ENCODE peak calls at places on chromosomes 4 and X, in eight cellular contexts. X is IMR-90, A is breast epithelium, S is body of pancreas, J is H1, Z is GM12892, B is endothelial cell of umbilical vein, H is Peyer's patch. P is an unnamed sample.

GRCh38 chr4:145920205-145920604 is 18.4 kb downstream of the ZNF827 start:
- DNase-seq in S (no peak), J (no peak), A (no peak), B (peak), Z (no peak), H (no peak), X (peak), P (no peak)

GRCh38 chr4:48133668-48134444 is at the start of gene TXK:
- DNase-seq in A (no peak), X (peak), Z (no peak), S (no peak), H (no peak), B (peak), J (no peak), P (no peak)

GRCh38 chrX:72094894-72095293 is 36.8 kb downstream of the RTL5 start:
- DNase-seq in A (no peak), H (peak), Z (no peak), B (peak), S (no peak), X (peak), J (no peak), P (peak)

GRCh38 chrX:14010566-14010965 is 19.1 kb downstream of the GEMIN8 start:
- DNase-seq in A (no peak), H (no peak), S (no peak), X (no peak), J (no peak), Z (no peak), B (no peak), P (no peak)

GRCh38 chr4:6527259-6527658 is 47.7 kb upstream of the MAN2B2 start:
- DNase-seq in X (no peak), Z (no peak), H (no peak), A (no peak), B (no peak), S (no peak), J (no peak), P (no peak)

GRCh38 chrX:49106930-49107329 is 16.6 kb downstream of the GPKOW start:
- DNase-seq in B (peak), A (no peak), S (peak), Z (no peak), H (no peak), X (peak), J (no peak), P (peak)

GRCh38 chrX:38129366-38129765 is 91.3 kb downstream of the SRPX start:
- DNase-seq in H (no peak), A (no peak), Z (no peak), S (no peak), J (no peak), B (no peak), X (no peak), P (no peak)

GRCh38 chr4:7823416-7823824 is 116.2 kb downstream of the AFAP1 start:
- DNase-seq in A (no peak), H (no peak), B (peak), Z (no peak), X (no peak), J (no peak), S (no peak), P (no peak)

GRCh38 chr4:19698961-19699360 is 552.7 kb upstream of the SLIT2 start:
- DNase-seq in Z (no peak), B (no peak), H (no peak), A (no peak), S (no peak), X (no peak), J (no peak), P (no peak)

GRCh38 chr4:138845051-138845450 is 170.5 kb upstream of the NOCT start:
- DNase-seq in S (no peak), A (no peak), Z (no peak), H (no peak), J (no peak), X (no peak), B (no peak), P (no peak)

GRCh38 chr4:24174622-24175021 is 284.8 kb upstream of the PPARGC1A start:
- DNase-seq in Z (no peak), A (no peak), J (no peak), X (peak), B (no peak), S (no peak), H (no peak), P (no peak)

GRCh38 chrX:118350221-118350620 is 4.3 kb downstream of the WDR44 start:
- DNase-seq in B (peak), Z (no peak), H (no peak), X (peak), A (no peak), S (no peak), J (no peak), P (peak)

GRCh38 chr4:38424171-38424871 is 239.7 kb upstream of the KLF3 start:
- DNase-seq in Z (no peak), H (peak), J (peak), A (no peak), B (peak), X (no peak), S (peak), P (no peak)

GRCh38 chr4:96558466-96558865 is 718.6 kb downstream of the PDHA2 start:
- DNase-seq in H (no peak), J (no peak), X (no peak), A (no peak), S (no peak), Z (no peak), B (peak), P (no peak)

GRCh38 chr4:35125995-35126712 is 1118.2 kb downstream of the ARAP2 start:
- DNase-seq in J (no peak), A (no peak), B (no peak), S (no peak), Z (no peak), H (no peak), X (no peak), P (no peak)

GRCh38 chr4:95219109-95219508 is 329.7 kb downstream of the UNC5C start:
- DNase-seq in H (no peak), B (no peak), Z (no peak), S (no peak), A (no peak), J (no peak), X (peak), P (no peak)

GRCh38 chr4:99979872-99980271 is 29.8 kb upstream of the H2AZ1 start:
- DNase-seq in J (no peak), X (peak), B (no peak), H (no peak), A (no peak), Z (no peak), S (no peak), P (no peak)

GRCh38 chrX:123961268-123962005 is at the start of gene STAG2:
- DNase-seq in J (peak), X (peak), B (peak), S (peak), H (peak), Z (peak), A (peak), P (peak)

GRCh38 chrX:74613350-74614192 is 853 bp downstream of the RLIM start:
- DNase-seq in B (peak), Z (peak), J (no peak), X (peak), H (peak), S (no peak), A (no peak), P (peak)

GRCh38 chrX:135389717-135390116 is 32.0 kb upstream of the SMIM10L2A start:
- DNase-seq in A (no peak), Z (no peak), X (no peak), B (no peak), J (no peak), S (peak), H (no peak), P (no peak)

GRCh38 chr4:24213936-24214335 is 324.1 kb upstream of the PPARGC1A start:
- DNase-seq in S (no peak), A (no peak), Z (no peak), H (no peak), X (no peak), B (no peak), J (no peak), P (no peak)

GRCh38 chr4:7761720-7762119 is 177.9 kb downstream of the AFAP1 start:
- DNase-seq in B (peak), H (peak), A (no peak), Z (peak), J (peak), X (peak), S (peak), P (peak)

GRCh38 chr4:122762520-122762919 is 30.0 kb downstream of the BBS12 start:
- DNase-seq in H (no peak), X (no peak), S (no peak), Z (no peak), B (no peak), J (no peak), A (no peak), P (no peak)

GRCh38 chrX:13051529-13052172 is 7.2 kb upstream of the FAM9C start:
- DNase-seq in H (no peak), A (no peak), X (no peak), J (no peak), Z (no peak), S (no peak), B (peak), P (no peak)

GRCh38 chrX:45850197-45850774 is 649.6 kb upstream of the DIPK2B start:
- DNase-seq in H (no peak), J (no peak), X (no peak), B (peak), Z (no peak), A (no peak), S (no peak), P (peak)

GRCh38 chr4:106766519-106766918 is 269.6 kb downstream of the DKK2 start:
- DNase-seq in H (no peak), B (no peak), Z (no peak), A (no peak), X (no peak), S (no peak), J (no peak), P (no peak)

GRCh38 chrX:55451990-55452824 is at the start of gene MAGEH1:
- DNase-seq in S (peak), B (peak), A (peak), Z (peak), H (peak), X (peak), J (peak), P (peak)
- TF ChIP-seq POLR2A in S (peak), B (peak), A (no peak), Z (peak), H (peak), X (peak), J (no peak), P (no peak)

GRCh38 chr4:118684873-118685811 is at the start of gene METTL14:
- DNase-seq in X (peak), B (peak), H (peak), S (peak), A (peak), Z (peak), J (peak), P (peak)
- TF ChIP-seq POLR2A in X (no peak), B (peak), H (peak), S (peak), A (peak), Z (peak), J (peak), P (peak)

DNA sequence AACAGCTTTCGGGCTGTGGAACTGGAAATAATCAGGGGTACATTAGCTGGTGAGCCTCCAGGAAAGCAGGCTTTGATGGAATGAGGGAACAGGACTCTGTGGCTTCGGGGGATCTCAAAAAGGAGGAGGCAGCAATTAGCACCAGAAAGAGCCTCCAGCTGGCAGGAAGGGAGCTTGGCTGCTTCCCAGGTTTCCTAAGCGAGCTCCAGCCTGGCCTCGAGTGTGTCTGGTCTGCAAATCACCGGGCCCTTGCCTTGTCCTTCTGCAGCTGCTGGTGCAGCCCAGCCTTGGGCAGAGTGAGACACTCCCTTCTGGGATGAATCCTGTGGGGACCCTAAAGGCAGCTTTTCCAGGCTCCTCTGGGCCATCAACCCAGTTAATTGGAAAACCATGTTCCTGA is 10.7 kb upstream of the PDHA1 start:
- DNase-seq in J (peak), B (no peak), X (peak), H (peak), A (no peak), S (no peak), Z (no peak), P (no peak)
- TF ChIP-seq POLR2A in J (no peak), B (no peak), X (no peak), H (no peak), A (no peak), S (no peak), Z (no peak), P (no peak)

GRCh38 chr4:110164251-110164650 is 34.2 kb downstream of the ELOVL6 start:
- DNase-seq in A (no peak), Z (no peak), J (no peak), H (no peak), X (peak), S (no peak), B (no peak), P (no peak)
- TF ChIP-seq POLR2A in A (no peak), Z (no peak), J (no peak), H (no peak), X (no peak), S (no peak), B (no peak), P (no peak)

DNA sequence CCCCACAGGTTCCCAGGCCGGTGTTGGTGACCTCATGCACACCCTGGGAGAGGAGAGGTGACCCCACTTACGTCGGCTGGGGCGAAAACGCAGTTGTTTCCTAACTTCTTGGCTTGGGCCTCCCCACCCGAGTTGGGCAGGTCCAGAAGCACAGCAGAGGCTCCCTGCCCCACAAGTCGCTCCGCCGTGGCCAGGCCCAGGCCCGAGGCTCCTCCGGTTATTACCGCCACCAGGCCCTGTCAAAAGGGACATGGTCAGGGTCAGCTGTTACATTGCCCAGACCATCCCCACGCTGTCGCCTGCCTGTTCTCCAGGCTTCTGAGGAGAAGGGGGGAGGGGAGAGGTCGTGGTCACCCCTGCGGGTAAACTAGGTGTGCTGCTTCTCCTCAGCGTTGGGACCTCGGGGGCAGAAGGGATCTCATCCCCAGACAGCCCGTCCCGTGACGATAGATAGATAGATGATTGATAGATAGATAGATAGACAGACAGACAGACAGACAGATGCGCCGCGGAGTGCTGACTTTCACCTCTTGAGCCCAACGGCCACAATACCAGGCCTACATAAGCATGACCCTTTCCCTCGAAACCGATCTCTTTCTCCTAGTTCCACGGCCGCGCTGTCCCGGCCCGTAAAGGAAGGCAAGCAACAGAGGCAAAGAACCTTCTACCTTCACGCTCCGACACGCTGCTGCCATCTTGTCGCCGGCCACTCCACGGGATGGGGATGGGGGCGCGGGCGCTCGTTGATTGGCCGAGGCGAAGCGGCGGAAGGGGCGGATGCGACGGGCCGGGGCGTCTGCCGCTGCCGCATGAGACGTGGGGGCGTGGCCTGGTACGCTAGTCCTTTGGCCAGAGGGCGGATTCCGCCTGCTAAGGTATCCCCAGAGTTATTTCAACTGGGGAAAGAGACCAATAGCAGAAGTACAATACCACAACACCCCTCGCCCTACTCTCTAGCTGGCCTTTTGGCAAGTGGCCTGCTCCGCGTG is at the start of gene HSD17B10:
- DNase-seq in A (peak), X (peak), B (peak), Z (peak), J (peak), S (peak), H (peak), P (peak)
- TF ChIP-seq POLR2A in A (no peak), X (peak), B (peak), Z (peak), J (no peak), S (peak), H (no peak), P (peak)

GRCh38 chr4:80434238-80434637 is 98.7 kb downstream of the CFAP299 start:
- DNase-seq in X (peak), H (no peak), Z (no peak), B (no peak), J (no peak), S (no peak), A (no peak), P (peak)

DNA sequence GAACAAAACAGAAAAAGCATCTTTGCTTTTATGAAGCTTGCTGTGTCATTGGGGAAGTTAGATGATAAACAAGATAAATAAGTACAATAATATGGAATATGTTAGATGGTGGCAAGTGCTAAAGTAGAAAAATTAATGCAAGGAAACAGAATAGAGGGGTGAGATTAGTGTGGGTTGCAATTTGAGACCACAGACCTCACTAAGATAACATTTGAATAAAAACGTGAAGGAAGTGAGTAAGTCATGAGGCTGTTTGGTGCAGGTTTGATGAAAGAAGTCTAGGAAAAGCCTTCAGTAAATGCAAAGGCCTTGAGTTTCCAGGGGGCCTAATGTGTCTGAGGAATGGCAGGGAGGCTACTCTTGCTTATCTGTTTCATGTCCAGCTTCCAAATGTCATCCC is 102.5 kb downstream of the CFAP299 start:
- DNase-seq in A (no peak), S (no peak), X (no peak), J (no peak), H (no peak), Z (no peak), B (no peak), P (no peak)
- TF ChIP-seq POLR2A in A (no peak), S (no peak), X (no peak), J (no peak), H (no peak), Z (no peak), B (no peak), P (no peak)

GRCh38 chrX:2629316-2630168 is 61.6 kb upstream of the CD99 start:
- DNase-seq in J (no peak), S (no peak), X (no peak), A (no peak), B (no peak), Z (no peak), H (no peak), P (no peak)
- TF ChIP-seq POLR2A in J (no peak), S (no peak), X (no peak), A (no peak), B (no peak), Z (no peak), H (no peak), P (no peak)

GRCh38 chrX:4588893-4589292 is 875.4 kb upstream of the PRKX start:
- DNase-seq in X (no peak), J (no peak), S (no peak), H (no peak), Z (no peak), B (no peak), A (no peak), P (no peak)
- TF ChIP-seq POLR2A in X (no peak), J (no peak), S (no peak), H (no peak), Z (no peak), B (no peak), A (no peak), P (no peak)